ENCODE peak calls at places on chromosome 17, in four cellular contexts. N is 8988T; V is effector memory CD4-positive, alpha-beta T cell; E is GM12865. J is an unnamed sample.

GRCh38 chr17:33725675-33726271 is 432.7 kb upstream of the ASIC2 start:
- DNase-seq in N (no peak), V (no peak), E (peak), J (peak)

GRCh38 chr17:41308251-41308917 is 725 bp downstream of the KRTAP16-1 start:
- DNase-seq in V (peak), N (no peak), E (peak), J (no peak)

GRCh38 chr17:7716901-7717755 is at the start of gene DNAH2:
- DNase-seq in N (peak), E (peak), V (no peak), J (peak)

GRCh38 chr17:66522591-66523272 is 220.3 kb downstream of the PRKCA start:
- DNase-seq in E (no peak), N (no peak), V (no peak), J (no peak)

GRCh38 chr17:63700528-63701441 is 860 bp upstream of the LIMD2 start:
- DNase-seq in E (peak), V (peak), N (no peak), J (peak)

GRCh38 chr17:73657473-73658116 is 13.3 kb upstream of the SDK2 start:
- DNase-seq in V (no peak), N (no peak), E (no peak), J (no peak)

GRCh38 chr17:27608330-27609230 is 22.4 kb upstream of the LGALS9 start:
- DNase-seq in E (no peak), N (no peak), V (no peak), J (no peak)

GRCh38 chr17:39701012-39701783 is 1.3 kb downstream of the ERBB2 start:
- DNase-seq in N (no peak), V (no peak), E (no peak), J (no peak)

GRCh38 chr17:49210158-49211029 is at the start of the genes ABI3 and GNGT2:
- DNase-seq in E (peak), N (no peak), V (no peak), J (peak)

J was measured in hepatic stellate cell.